ENCODE peak calls at places on chromosomes 3 and 15, in four cellular contexts. One of them, this sample, is unnamed. For H3K4me1 and H3K36me3, the result is how much of the 10 kb centered on the place peaks cover.

GRCh38 chr3:135471911-135472310 is 493.6 kb upstream of the PPP2R3A start:
- DNase-seq in breast epithelium: no peak
- DNase-seq in Panc1: no peak
- DNase-seq in uterus: no peak
- DNase-seq in this sample: no peak

GRCh38 chr15:64354683-64355558 is 1.1 kb downstream of the CSNK1G1 start:
- DNase-seq in breast epithelium: no peak
- DNase-seq in uterus: no peak
- DNase-seq in Panc1: no peak
- DNase-seq in this sample: no peak

GRCh38 chr15:40282870-40283614 is at the start of gene ANKRD63:
- DNase-seq in Panc1: no peak
- DNase-seq in breast epithelium: no peak
- DNase-seq in uterus: no peak
- DNase-seq in this sample: peak

GRCh38 chr3:52681610-52682009 is 4.1 kb downstream of the PBRM1 start:
- DNase-seq in uterus: no peak
- DNase-seq in Panc1: no peak
- DNase-seq in breast epithelium: no peak
- DNase-seq in this sample: no peak

GRCh38 chr3:155101398-155101797 is 21.3 kb downstream of the MME start:
- DNase-seq in Panc1: no peak
- DNase-seq in uterus: no peak
- DNase-seq in breast epithelium: no peak
- DNase-seq in this sample: no peak

GRCh38 chr15:42854576-42854975 is 66.0 kb downstream of the TTBK2 start:
- DNase-seq in uterus: no peak
- DNase-seq in Panc1: no peak
- DNase-seq in breast epithelium: no peak
- DNase-seq in this sample: no peak

GRCh38 chr3:72938471-72939265 is 50.8 kb downstream of the GXYLT2 start:
- DNase-seq in uterus: peak
- DNase-seq in breast epithelium: peak
- DNase-seq in Panc1: peak
- DNase-seq in this sample: no peak

GRCh38 chr15:34154725-34155204 is 52.9 kb downstream of the PGBD4 start:
- DNase-seq in uterus: no peak
- DNase-seq in breast epithelium: no peak
- DNase-seq in Panc1: no peak
- DNase-seq in this sample: no peak

GRCh38 chr3:56981445-56982230 is 78.8 kb upstream of the SPATA12 start:
- DNase-seq in Panc1: no peak
- DNase-seq in uterus: no peak
- DNase-seq in breast epithelium: no peak
- DNase-seq in this sample: no peak

GRCh38 chr15:90617668-90618097 is 88.0 kb downstream of the CRTC3 start:
- DNase-seq in Panc1: no peak
- DNase-seq in uterus: no peak
- DNase-seq in breast epithelium: no peak
- DNase-seq in this sample: no peak

GRCh38 chr3:102574355-102574754 is 139.5 kb downstream of the ZPLD1 start:
- DNase-seq in Panc1: no peak
- DNase-seq in breast epithelium: no peak
- DNase-seq in uterus: no peak
- DNase-seq in this sample: no peak

DNA sequence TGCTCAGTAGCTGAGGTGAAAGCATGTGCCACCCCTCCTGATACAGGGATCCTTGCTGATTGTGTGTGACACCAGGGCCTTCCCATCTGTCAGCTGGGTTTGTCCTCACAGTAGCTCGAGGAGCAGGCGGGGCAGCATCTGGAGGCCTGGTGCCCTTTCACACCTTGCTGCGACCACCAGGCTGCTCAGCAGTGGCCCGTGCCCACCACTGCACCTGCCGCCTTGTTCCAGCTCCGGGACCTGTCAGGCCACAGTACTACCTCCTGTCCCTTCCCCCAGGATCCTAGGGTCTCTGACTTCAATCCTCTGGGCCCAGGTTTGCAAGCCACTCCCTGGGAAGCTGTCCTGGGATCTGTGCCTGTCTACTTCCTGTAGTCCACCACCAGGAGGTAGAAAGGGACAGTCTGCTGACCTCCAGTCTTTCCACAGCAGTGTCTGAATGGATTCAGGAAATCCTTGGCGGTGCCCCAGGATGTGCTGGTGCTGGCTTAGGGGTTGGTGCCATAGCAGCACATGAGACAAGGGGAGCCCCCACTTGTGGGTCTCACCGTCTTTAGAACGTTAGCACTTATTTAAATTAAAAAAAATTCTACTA is 27.5 kb downstream of the APBA2 start:
- DNase-seq in breast epithelium: no peak
- DNase-seq in Panc1: no peak
- DNase-seq in uterus: no peak
- DNase-seq in this sample: no peak
- TF ChIP-seq CTCF in breast epithelium: no peak
- TF ChIP-seq CTCF in Panc1: no peak
- TF ChIP-seq CTCF in uterus: no peak
- TF ChIP-seq CTCF in this sample: no peak

GRCh38 chr3:113005622-113006021 is 14.8 kb downstream of the GTPBP8 start:
- DNase-seq in breast epithelium: no peak
- DNase-seq in Panc1: no peak
- DNase-seq in uterus: no peak
- DNase-seq in this sample: no peak

GRCh38 chr3:113002676-113003075 is 11.9 kb downstream of the GTPBP8 start:
- DNase-seq in Panc1: no peak
- DNase-seq in breast epithelium: no peak
- DNase-seq in uterus: no peak
- DNase-seq in this sample: no peak

GRCh38 chr3:113008117-113008516 is 17.3 kb downstream of the GTPBP8 start:
- DNase-seq in breast epithelium: no peak
- DNase-seq in uterus: no peak
- DNase-seq in Panc1: no peak
- DNase-seq in this sample: no peak

GRCh38 chr3:113002033-113002432 is 11.2 kb downstream of the GTPBP8 start:
- DNase-seq in Panc1: no peak
- DNase-seq in breast epithelium: no peak
- DNase-seq in uterus: no peak
- DNase-seq in this sample: no peak

DNA sequence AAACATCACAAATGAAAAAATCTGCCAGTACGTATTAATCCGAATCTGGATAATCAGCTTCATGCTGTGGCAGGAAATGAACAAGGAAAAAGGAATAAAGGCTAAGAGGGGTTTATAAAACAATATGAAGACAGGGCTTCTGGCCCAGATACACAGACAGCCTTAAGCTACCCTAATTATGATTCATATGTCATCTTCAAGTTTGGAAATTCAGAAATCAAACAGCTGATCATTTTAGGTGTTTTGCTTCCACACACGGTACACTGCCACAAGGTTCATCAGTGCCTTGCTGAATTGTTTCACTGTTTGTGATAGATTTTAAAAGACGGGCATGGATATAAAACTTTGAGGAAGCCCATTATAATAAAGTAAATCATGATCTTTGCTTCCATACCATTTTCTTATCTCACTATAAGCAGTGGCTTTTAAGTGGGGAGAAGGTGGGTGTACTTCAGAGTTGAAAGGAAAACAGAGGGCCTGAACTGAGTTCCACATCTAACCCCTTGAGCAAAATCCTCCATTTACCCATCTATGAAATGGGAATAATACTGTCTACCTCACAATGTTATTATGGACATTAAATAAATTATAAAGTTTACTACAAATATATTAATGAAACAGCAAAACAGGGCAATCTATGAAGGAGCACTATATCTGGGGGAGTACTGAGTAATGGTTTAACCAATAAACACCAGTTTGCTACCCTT is 15.7 kb downstream of the GTPBP8 start:
- DNase-seq in uterus: no peak
- DNase-seq in breast epithelium: no peak
- DNase-seq in Panc1: no peak
- DNase-seq in this sample: no peak
- H3K4me1 ChIP-seq in uterus: under half
- H3K4me1 ChIP-seq in breast epithelium: under half
- H3K4me1 ChIP-seq in Panc1: under half
- H3K4me1 ChIP-seq in this sample: under half

DNA sequence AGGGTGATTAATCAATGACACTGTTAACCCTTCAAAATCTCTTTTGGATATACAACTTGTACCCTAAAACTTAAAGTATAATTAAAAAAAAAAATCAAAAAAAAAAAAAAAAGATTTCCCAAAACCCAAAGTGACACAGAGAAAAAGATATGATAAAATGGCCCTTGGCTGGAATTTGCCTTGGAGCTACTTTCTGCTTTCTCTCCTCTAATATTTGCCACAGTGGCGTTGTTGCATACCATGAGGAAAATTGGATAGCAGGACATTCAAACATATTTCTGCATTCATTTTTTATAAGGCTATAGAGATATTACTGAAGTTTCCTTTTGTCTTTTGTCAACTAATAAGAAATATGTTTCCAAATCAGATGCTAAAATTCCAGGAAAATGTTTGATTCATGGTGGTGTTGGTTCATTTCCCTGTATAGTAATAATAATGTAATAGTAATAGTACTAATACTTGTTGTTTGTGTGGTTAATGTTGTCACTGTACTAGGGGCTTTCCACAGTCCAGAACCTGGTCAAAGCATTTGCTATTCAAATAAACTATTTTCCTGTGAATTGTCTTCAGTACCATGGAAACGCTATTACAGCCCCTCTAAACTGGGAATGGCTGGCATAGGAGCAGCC is 441.3 kb upstream of the THBS1 start:
- DNase-seq in uterus: no peak
- DNase-seq in Panc1: no peak
- DNase-seq in breast epithelium: no peak
- DNase-seq in this sample: no peak
- H3K36me3 ChIP-seq in uterus: under half
- H3K36me3 ChIP-seq in Panc1: under half
- H3K36me3 ChIP-seq in breast epithelium: under half
- H3K36me3 ChIP-seq in this sample: under half

GRCh38 chr3:133457465-133458067 is 57.7 kb downstream of the BFSP2 start:
- DNase-seq in Panc1: no peak
- DNase-seq in uterus: no peak
- DNase-seq in breast epithelium: no peak
- DNase-seq in this sample: no peak
- TF ChIP-seq CTCF in Panc1: peak
- TF ChIP-seq CTCF in uterus: no peak
- TF ChIP-seq CTCF in breast epithelium: no peak
- TF ChIP-seq CTCF in this sample: no peak

GRCh38 chr3:112378989-112379692 is 46.2 kb downstream of the CD200 start:
- DNase-seq in uterus: no peak
- DNase-seq in breast epithelium: peak
- DNase-seq in Panc1: no peak
- DNase-seq in this sample: no peak
- H3K4me1 ChIP-seq in uterus: under half
- H3K4me1 ChIP-seq in breast epithelium: under half
- H3K4me1 ChIP-seq in Panc1: under half
- H3K4me1 ChIP-seq in this sample: under half

DNA sequence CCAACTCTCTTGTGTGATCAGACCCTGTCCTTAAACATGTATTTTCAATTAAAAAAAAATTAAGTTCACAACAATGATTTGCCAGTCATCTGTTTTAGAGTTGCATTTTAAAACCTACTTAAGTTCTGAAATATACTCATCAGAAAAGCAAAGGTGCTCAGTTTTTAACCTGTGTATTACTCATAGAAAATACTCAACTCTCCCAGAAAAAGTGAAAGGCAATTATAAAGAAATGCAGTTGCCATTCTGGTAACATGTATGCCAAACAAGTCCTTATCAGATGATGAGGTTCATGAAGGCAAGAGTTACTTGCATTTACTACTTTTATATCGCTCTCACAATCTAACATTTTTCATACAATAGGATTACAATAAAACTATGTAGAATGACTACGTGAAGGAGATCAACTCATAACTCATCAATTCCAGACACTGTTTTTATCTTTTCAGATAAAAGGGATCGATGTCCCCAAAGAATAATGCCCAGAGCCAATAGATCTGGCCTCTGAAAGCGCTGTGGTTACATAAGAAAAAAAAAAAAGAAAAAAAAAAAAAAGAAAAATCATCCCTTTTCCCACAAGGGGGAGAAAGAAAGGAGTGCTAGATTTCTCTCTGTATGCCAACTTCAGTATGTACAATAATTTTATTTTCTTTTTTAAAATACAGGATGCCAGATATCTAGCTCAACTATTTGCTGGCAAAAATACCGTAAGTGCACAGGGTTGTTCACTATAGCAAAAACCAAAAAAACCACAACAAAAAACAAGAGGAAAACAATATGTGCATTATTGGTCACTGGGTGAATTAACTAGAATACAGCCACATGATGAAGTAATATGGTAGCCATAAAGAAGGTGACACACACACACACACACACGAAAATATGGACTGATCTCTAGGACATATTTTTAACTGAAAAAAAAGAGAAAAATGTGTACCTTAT is 137.4 kb downstream of the NR1I2 start:
- DNase-seq in Panc1: no peak
- DNase-seq in breast epithelium: no peak
- DNase-seq in uterus: no peak
- DNase-seq in this sample: no peak
- H3K36me3 ChIP-seq in Panc1: under half
- H3K36me3 ChIP-seq in breast epithelium: under half
- H3K36me3 ChIP-seq in uterus: under half
- H3K36me3 ChIP-seq in this sample: under half

GRCh38 chr3:22908974-22909507 is 294.1 kb upstream of the UBE2E2 start:
- DNase-seq in uterus: no peak
- DNase-seq in Panc1: no peak
- DNase-seq in breast epithelium: no peak
- DNase-seq in this sample: no peak
- TF ChIP-seq CTCF in uterus: peak
- TF ChIP-seq CTCF in Panc1: peak
- TF ChIP-seq CTCF in breast epithelium: no peak
- TF ChIP-seq CTCF in this sample: no peak